ENCODE peak calls at places on chromosomes 12 and 14, in ten cellular contexts. X, D, Q, V, O, J, E, Z, P and K are unnamed samples.
A peak's percentile ranks its signal among the peaks of the same experiment; 100 is the strongest.

GRCh38 chr12:11943919-11944318 is 126.8 kb upstream of the BCL2L14 start:
- DNase-seq in X (no peak), P (no peak), E (no peak), Q (no peak), D (no peak), V (no peak), O (no peak), J (no peak), Z (no peak), K (no peak)

GRCh38 chr14:101858791-101859537 is 97.5 kb downstream of the PPP2R5C start:
- DNase-seq in E (no peak), P (no peak), Z (no peak), J (no peak), O (no peak), D (no peak), Q (no peak), X (no peak), V (no peak), K (no peak)

GRCh38 chr12:102023343-102023930 is 38.4 kb downstream of the WASHC3 start:
- DNase-seq in J (no peak), P (peak; percentile 46), Z (no peak), D (no peak), E (no peak), O (no peak), V (no peak), Q (no peak), X (no peak), K (no peak)

GRCh38 chr12:51631591-51631990 is 40.6 kb downstream of the SCN8A start:
- DNase-seq in D (no peak), Q (no peak), P (peak; percentile 52), X (no peak), V (no peak), Z (no peak), J (no peak), E (no peak), O (no peak), K (no peak)

GRCh38 chr12:131264625-131265024 is 310.9 kb downstream of the ADGRD1 start:
- DNase-seq in J (no peak), P (no peak), O (no peak), Q (no peak), Z (no peak), D (no peak), X (peak; percentile 83), E (no peak), V (no peak), K (no peak)

GRCh38 chr12:6788972-6789905 is at the start of gene CD4:
- DNase-seq in X (peak; percentile 88), J (peak; percentile 67), P (peak; percentile 50), V (peak; percentile 39), Z (no peak), E (no peak), Q (no peak), D (no peak), O (peak; percentile 78), K (peak; percentile 77)

GRCh38 chr14:95695913-95696312 is 9.7 kb downstream of the TCL1B start:
- DNase-seq in D (no peak), O (no peak), V (no peak), P (no peak), J (no peak), X (no peak), Q (no peak), E (no peak), Z (no peak), K (no peak)

GRCh38 chr14:64775081-64775777 is 71.0 kb downstream of the PLEKHG3 start:
- DNase-seq in D (no peak), Z (no peak), Q (no peak), J (no peak), O (no peak), P (no peak), V (no peak), X (no peak), E (no peak), K (no peak)

GRCh38 chr12:121801601-121802484 is 2.0 kb upstream of the SETD1B start:
- DNase-seq in E (no peak), P (peak; percentile 44), X (no peak), Q (peak; percentile 58), O (no peak), D (no peak), Z (peak; percentile 33), V (no peak), J (no peak), K (no peak)

GRCh38 chr14:35285168-35285990 is 6.8 kb upstream of the PSMA6 start:
- DNase-seq in P (no peak), Q (no peak), E (no peak), Z (no peak), V (no peak), X (no peak), D (no peak), J (no peak), O (no peak), K (no peak)

GRCh38 chr12:130775953-130776856 is 60.1 kb upstream of the RIMBP2 start:
- DNase-seq in Q (peak; percentile 87), Z (no peak), J (peak; percentile 29), X (no peak), E (no peak), V (no peak), P (peak; percentile 96), D (no peak), O (no peak), K (no peak)

GRCh38 chr12:93087836-93088610 is 158.9 kb upstream of the EEA1 start:
- DNase-seq in J (no peak), V (no peak), D (no peak), O (no peak), E (no peak), Z (no peak), Q (no peak), X (no peak), P (no peak), K (no peak)

GRCh38 chr14:55271572-55272414 is 572 bp downstream of the FBXO34 start:
- DNase-seq in J (peak; percentile 79), Q (peak; percentile 83), P (peak; percentile 87), Z (peak; percentile 12), O (peak; percentile 86), E (peak; percentile 45), D (peak; percentile 6), V (peak; percentile 71), X (peak; percentile 89), K (peak; percentile 49)

GRCh38 chr12:114311966-114312365 is 94.0 kb downstream of the TBX5 start:
- DNase-seq in Z (no peak), P (peak; percentile 14), X (no peak), V (no peak), D (no peak), Q (no peak), O (no peak), E (no peak), J (no peak), K (peak; percentile 16)

DNA sequence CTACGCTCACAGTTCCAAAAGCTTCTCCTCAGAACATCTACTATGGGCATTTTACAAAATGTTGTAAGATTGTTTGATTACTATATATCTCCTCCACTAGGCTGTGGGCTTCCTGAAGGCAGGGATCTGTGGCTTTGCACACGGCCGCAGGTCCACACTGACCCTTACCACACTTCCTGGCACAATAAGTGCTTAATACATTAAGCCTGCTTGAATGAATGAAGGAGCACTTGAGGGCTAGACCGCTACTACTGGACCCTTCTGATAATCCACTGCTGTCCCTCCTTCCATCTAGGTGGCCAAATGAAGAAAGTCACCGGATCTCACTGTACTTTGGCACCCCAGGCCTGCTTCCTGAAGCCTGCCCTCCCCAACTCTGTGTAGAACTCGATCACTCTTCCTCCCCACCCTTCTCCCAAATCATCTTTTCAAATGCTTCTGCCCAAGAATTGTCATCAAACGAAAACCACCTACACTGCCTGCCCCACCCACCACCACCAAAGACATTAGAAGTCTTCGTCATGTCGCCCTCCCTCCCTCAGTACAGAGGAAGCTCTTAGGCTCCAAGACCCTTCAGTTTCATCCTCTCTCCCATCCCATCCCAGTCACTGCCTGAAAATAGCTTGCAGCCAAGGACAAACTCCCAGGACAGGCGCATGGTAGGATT is 596 bp upstream of the ZBTB39 start:
- DNase-seq in P (no peak), D (no peak), X (no peak), Z (no peak), E (no peak), J (no peak), O (no peak), Q (no peak), V (no peak), K (no peak)
- H3K27ac ChIP-seq in P (no peak overlapping the region), D (peak overlapping the region; percentile 89), X (peak overlapping the region; percentile 33), Z (peak overlapping the region; percentile 0), E (no peak overlapping the region), J (peak overlapping the region; percentile 86), O (no peak overlapping the region), Q (no peak overlapping the region), V (peak overlapping the region; percentile 59), K (peak overlapping the region; percentile 64)

GRCh38 chr12:53053223-53054111 is 3.6 kb downstream of the TNS2 start:
- DNase-seq in Q (peak; percentile 61), J (peak; percentile 90), Z (peak; percentile 29), O (peak; percentile 86), E (no peak), X (no peak), P (no peak), D (no peak), V (no peak), K (peak; percentile 82)
- TF ChIP-seq CTCF in Q (peak; percentile 62), J (peak; percentile 75), Z (peak; percentile 61), O (peak; percentile 67), E (no peak), X (peak; percentile 71), P (peak; percentile 64), D (peak; percentile 91), V (peak; percentile 70), K (peak; percentile 62)

DNA sequence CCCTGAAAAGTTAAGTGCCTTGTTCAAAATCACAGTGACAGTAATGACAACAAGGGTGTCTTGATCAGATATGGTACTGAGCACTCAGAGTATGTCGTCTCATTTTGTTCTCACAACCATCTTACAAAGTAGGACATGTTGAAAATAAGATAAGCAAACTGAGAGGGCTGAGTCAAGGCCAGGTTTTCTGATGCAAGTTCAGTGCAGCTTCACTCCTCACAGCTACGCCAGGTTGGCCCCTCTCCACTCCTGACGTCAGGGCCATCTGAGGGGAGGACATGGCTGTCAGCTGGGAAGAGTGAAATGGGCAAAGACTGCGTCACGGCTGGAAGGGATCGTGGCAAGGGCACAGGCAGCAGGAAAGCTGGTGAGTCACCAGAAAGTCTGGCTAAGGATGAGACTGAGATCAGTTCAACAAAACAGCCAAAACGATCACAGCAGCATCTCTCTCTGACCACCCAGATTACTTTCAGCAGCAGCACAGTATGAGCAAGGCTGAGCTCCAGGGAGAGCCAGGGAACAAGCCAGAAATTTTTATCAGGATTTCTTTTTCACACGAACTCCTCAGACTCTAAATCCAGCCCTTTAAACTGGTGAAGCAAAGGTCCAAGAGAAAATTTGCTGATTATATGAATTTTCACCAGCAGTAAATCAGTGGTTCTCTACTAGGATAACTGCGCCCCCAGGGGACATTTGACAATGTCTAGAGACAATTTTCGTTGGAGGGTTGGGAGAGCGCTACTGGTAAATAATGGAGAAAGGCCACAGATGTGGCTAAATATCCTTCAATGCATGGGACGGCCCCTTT is 297.9 kb upstream of the AMIGO2 start:
- DNase-seq in E (no peak), X (no peak), O (peak; percentile 76), D (peak; percentile 13), V (peak; percentile 18), Q (no peak), J (peak; percentile 86), P (peak; percentile 100), Z (no peak), K (peak; percentile 99)
- H3K27ac ChIP-seq in E (peak overlapping the region; percentile 47), X (peak overlapping the region; percentile 35), O (peak overlapping the region; percentile 42), D (peak overlapping the region; percentile 73), V (no peak overlapping the region), Q (no peak overlapping the region), J (peak overlapping the region; percentile 76), P (peak overlapping the region; percentile 72), Z (no peak overlapping the region), K (peak overlapping the region; percentile 85)

DNA sequence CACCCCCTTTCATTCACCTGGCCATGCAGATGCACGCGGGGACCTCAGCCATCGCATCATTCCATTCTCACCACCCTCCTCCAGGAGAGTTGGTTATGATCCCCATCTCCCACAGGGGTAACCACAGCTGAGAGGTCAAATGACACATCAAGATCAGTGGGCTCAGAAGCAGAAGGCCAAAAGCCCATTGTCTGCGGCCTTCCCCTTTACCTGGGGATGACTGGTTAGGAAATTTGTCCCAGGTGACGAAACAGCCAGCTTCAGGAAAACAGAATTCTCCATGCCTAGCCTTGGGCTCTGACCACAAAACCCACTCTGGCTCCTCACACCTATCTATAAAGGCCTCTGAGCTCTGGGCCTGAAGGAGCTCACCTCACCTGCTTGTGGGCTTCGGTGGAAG is 36.1 kb downstream of the ZFP36L1 start:
- DNase-seq in Q (no peak), X (no peak), Z (no peak), P (no peak), J (no peak), E (no peak), O (no peak), V (no peak), D (no peak), K (no peak)
- TF ChIP-seq CTCF in Q (no peak), X (no peak), Z (no peak), P (no peak), J (no peak), E (no peak), O (no peak), V (no peak), D (no peak), K (no peak)